ENCODE peak calls at places on chromosomes 7 and 10, in eight cellular contexts. D is PC-3; R is mammary epithelial cell; J is GM23248; Q is stomach; P is CD4-positive, alpha-beta memory T cell; K is effector memory CD4-positive, alpha-beta T cell; Z is cardiac muscle cell. M is an unnamed sample.
A peak's percentile ranks its signal among the peaks of the same experiment; 100 is the strongest.

GRCh38 chr7:6234384-6234783 is 38.0 kb downstream of the CYTH3 start:
- DNase-seq in R (no peak), D (no peak), P (no peak), K (peak; percentile 24), Q (no peak), Z (no peak), J (no peak), M (no peak)

GRCh38 chr7:48083114-48083830 is 5.8 kb upstream of the UPP1 start:
- DNase-seq in D (peak; percentile 46), Z (no peak), Q (no peak), J (peak; percentile 29), P (peak; percentile 39), K (no peak), R (peak; percentile 59), M (no peak)

GRCh38 chr7:40700653-40701475 is 566.1 kb downstream of the SUGCT start:
- DNase-seq in K (no peak), R (peak; percentile 54), D (no peak), Q (no peak), P (no peak), Z (peak; percentile 38), J (peak; percentile 53), M (no peak)

GRCh38 chr10:110005716-110006115 is 2.1 kb upstream of the ADD3 start:
- DNase-seq in D (no peak), K (no peak), J (peak; percentile 85), Z (peak; percentile 51), Q (peak; percentile 39), P (no peak), R (peak; percentile 22), M (no peak)

GRCh38 chr10:77723376-77723775 is 85.8 kb upstream of the KCNMA1 start:
- DNase-seq in J (no peak), D (no peak), R (no peak), K (no peak), Z (no peak), P (no peak), Q (no peak), M (no peak)

GRCh38 chr10:33263453-33263852 is 71.0 kb downstream of the NRP1 start:
- DNase-seq in P (no peak), J (peak; percentile 70), D (peak; percentile 98), Z (no peak), R (peak; percentile 59), K (no peak), Q (no peak), M (no peak)

GRCh38 chr10:87092861-87093460 is 1.7 kb downstream of the GLUD1 start:
- DNase-seq in D (peak; percentile 75), R (peak; percentile 41), J (peak; percentile 73), Q (no peak), Z (peak; percentile 20), P (peak; percentile 34), K (no peak), M (peak; percentile 14)

GRCh38 chr10:8437896-8438295 is 383.4 kb downstream of the GATA3 start:
- DNase-seq in Z (no peak), J (no peak), P (no peak), K (no peak), R (peak; percentile 28), Q (no peak), D (no peak), M (no peak)

DNA sequence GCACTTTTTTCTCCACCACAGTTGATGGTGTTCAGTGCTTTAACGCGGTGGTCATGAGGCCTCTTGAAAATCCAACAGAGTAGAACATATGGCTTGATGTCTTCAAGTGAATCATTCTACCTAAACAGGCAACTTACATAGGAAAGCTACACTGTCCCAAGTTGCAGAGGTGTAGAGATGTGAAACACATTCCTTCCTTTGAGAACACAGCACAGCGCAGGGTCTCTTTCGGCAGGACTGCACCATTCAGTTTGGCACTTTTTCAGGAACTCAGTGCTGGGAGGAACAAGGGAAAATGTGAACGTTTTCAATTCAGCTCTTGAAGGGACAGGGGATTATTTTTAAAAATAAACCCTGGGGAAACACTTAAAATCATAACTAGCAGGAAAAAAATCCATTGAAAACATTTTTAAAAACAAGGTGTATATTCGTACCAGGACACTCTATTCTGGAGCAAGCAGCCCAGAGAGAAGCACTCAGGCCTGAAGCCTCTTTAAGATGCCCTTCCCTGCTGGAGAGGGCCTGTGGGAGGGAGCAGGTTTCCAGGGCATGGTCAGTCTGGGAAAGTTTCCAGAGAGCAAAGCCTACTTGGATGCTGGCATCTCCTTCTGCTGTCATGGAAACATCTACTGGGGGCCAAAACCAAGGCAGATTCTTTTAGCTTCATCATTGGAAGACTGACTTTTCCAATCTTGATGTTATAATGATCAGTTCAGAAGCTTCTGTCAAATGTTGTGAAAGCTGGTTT is 60.4 kb upstream of the NPVF start:
- DNase-seq in Q (no peak), D (no peak), P (no peak), Z (peak; percentile 14), K (no peak), R (no peak), J (peak; percentile 1), M (no peak)
- H3K27ac ChIP-seq in Q (no peak overlapping the region), D (no peak overlapping the region), P (no peak overlapping the region), Z (no peak overlapping the region), K (no peak overlapping the region), R (no peak overlapping the region), J (no peak overlapping the region), M (no peak overlapping the region)

DNA sequence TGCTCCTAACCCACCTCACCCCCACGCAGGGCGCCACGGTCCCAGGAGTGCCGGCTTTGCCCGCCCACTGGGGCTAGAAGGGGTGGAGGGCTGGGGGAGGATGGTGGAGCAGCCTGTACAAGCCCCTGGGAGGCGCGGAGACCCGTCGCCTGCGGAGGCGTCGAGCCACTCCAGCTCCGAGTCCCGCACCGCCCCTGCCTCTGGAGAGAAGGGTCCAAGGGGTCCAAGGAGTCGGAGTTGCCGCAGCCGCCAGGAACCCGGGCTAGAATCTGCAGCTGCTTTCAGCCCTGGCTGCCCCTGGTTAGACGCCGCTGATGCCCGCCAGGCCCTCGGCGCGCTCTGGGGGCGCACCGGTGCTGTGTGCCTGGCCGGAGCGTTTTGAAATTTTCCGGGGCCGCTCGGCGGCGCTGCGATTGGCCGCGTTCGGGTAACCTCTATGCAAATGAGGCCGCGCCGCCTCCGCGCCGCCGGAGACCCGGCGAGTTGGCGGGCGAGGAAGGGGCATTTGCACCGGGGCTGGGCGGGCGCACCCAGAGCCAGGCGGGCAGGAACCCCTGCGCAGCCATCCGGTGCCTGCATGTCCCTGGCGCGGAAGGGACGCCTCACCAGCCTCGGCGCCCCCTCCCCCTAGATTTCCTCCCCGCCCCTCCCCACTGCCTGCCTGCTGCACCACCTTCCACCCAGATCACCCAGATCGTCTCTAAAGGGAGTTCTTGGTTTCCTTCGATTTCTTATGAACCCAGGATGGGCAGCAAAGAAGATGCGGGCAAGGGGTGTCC is at the start of gene HMX2:
- DNase-seq in K (no peak), J (no peak), Q (no peak), D (no peak), Z (peak; percentile 51), P (peak; percentile 28), R (peak; percentile 9), M (peak; percentile 37)
- H3K4me1 ChIP-seq in K (peaks cover 76% of the 10 kb centered on the region), J (no peaks in the 10 kb centered on the region), Q (peaks cover 11% of the 10 kb centered on the region), D (peaks cover 6% of the 10 kb centered on the region), Z (peaks cover 12% of the 10 kb centered on the region), P (peaks cover 85% of the 10 kb centered on the region), R (peaks cover 33% of the 10 kb centered on the region), M (peaks cover 79% of the 10 kb centered on the region)

GRCh38 chr7:157016024-157016351 is 5.5 kb upstream of the MNX1 start:
- DNase-seq in D (no peak), R (no peak), P (no peak), Z (no peak), Q (no peak), K (no peak), J (no peak), M (no peak)

GRCh38 chr7:157017639-157018327 is 7.3 kb upstream of the MNX1 start:
- DNase-seq in D (no peak), P (no peak), R (no peak), J (no peak), Z (no peak), Q (no peak), K (no peak), M (no peak)

GRCh38 chr7:157017149-157017548 is 6.7 kb upstream of the MNX1 start:
- DNase-seq in J (no peak), D (no peak), R (no peak), Z (no peak), K (no peak), P (no peak), Q (no peak), M (no peak)

GRCh38 chr7:157014635-157015555 is 4.4 kb upstream of the MNX1 start:
- DNase-seq in D (no peak), J (no peak), K (no peak), P (no peak), Q (no peak), Z (no peak), R (no peak), M (no peak)

DNA sequence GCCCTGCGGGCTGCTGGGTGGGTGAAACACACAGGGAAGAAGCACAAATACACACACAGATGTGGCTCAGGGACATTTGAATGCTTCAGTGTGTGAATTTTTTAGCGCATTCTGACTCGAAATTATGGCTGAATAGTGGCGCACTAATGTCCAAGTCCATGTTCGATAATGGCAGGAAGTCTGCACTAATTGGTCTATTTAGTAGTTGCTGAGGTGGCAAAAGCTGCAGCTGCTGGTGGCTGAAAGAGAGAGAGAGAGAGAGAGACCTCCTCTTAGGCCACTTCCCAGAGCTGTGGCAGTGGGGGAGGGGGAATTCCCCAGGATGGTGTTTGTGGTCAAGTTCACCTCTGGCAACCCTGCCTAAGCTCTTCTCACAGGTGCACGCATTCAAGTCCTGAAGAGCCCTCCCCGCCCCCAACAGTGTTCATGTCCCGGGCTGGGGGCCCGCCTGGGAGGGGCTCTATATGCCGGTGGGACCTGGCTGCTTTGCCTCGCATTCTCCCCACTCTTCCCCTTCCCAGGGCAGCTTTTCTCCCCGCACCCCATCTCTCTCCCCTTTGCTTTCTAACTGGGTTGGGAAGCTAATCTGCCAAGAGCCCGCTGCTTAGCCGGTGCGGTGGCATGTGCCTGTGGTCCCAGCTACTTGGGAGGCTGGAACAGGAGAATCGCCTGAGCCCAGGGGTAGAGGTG is 6.0 kb upstream of the MNX1 start:
- DNase-seq in J (no peak), D (no peak), K (no peak), R (no peak), Z (no peak), Q (no peak), P (no peak), M (no peak)
- H3K4me3 ChIP-seq in J (no peak overlapping the region), D (no peak overlapping the region), K (no peak overlapping the region), R (no peak overlapping the region), Z (no peak overlapping the region), Q (no peak overlapping the region), P (no peak overlapping the region), M (no peak overlapping the region)

GRCh38 chr7:141460781-141461715 is 90.2 kb upstream of the AGK start:
- DNase-seq in Z (no peak), K (no peak), P (no peak), D (no peak), J (peak; percentile 7), Q (no peak), R (peak; percentile 49), M (no peak)
- H3K27ac ChIP-seq in Z (no peak overlapping the region), K (no peak overlapping the region), P (no peak overlapping the region), D (no peak overlapping the region), J (no peak overlapping the region), Q (no peak overlapping the region), R (peak overlapping the region; percentile 29), M (no peak overlapping the region)

DNA sequence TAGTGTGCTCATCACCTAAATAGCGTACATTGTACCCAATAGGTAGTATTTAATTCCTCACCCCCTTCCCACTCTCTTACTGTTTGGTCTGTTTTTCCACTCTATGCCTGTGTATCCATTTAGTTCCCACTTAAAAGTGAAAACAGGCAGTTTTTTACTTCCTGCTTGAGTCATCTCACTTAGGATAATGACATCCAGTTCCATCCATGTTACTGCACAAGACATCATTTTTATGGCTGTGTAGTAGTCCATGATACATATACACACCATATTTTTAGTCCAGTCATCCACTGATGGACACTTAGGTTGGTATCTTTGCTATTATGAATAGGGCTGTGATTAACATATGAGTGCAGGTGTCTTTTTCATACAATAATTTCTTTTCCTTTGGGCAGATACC is 10.1 kb downstream of the STK17A start:
- DNase-seq in Q (no peak), R (no peak), D (no peak), K (no peak), P (no peak), Z (no peak), J (peak; percentile 43), M (no peak)
- H3K4me1 ChIP-seq in Q (peaks cover 5% of the 10 kb centered on the region), R (peaks cover 48% of the 10 kb centered on the region), D (peaks cover 62% of the 10 kb centered on the region), K (peaks cover 55% of the 10 kb centered on the region), P (peaks cover 86% of the 10 kb centered on the region), Z (no peaks in the 10 kb centered on the region), J (peaks cover 58% of the 10 kb centered on the region), M (peaks cover 76% of the 10 kb centered on the region)

GRCh38 chr10:63630928-63631685 is 109.9 kb downstream of the REEP3 start:
- DNase-seq in Z (no peak), R (no peak), Q (no peak), P (no peak), D (no peak), J (peak; percentile 93), K (no peak), M (no peak)
- H3K4me3 ChIP-seq in Z (peak overlapping the region; percentile 59), R (peak overlapping the region; percentile 72), Q (peak overlapping the region; percentile 67), P (peak overlapping the region; percentile 54), D (peak overlapping the region; percentile 73), J (peak overlapping the region; percentile 85), K (peak overlapping the region; percentile 80), M (peak overlapping the region; percentile 90)